ENCODE peak calls at places on chromosomes 12 and 14, in seven cellular contexts. S is heart right ventricle, O is Peyer's patch, G is astrocyte of the cerebellum, N is nephron progenitor cell, A is AG04450, D is IMR-90. R is an unnamed sample.

GRCh38 chr12:5022465-5023061 is 21.1 kb upstream of the KCNA5 start:
- DNase-seq in S (peak), G (peak), N (peak), D (peak), O (peak), A (no peak), R (peak)

GRCh38 chr12:81360916-81361315 is 283.0 kb downstream of the ACSS3 start:
- DNase-seq in O (no peak), A (no peak), G (no peak), S (no peak), D (no peak), N (no peak), R (no peak)

GRCh38 chr12:100845095-100845494 is 50.5 kb downstream of the ANO4 start:
- DNase-seq in A (no peak), N (no peak), O (no peak), S (no peak), D (no peak), G (no peak), R (no peak)

GRCh38 chr12:5244513-5244972 is 187.4 kb upstream of the NTF3 start:
- DNase-seq in G (no peak), N (no peak), A (no peak), S (no peak), D (no peak), O (no peak), R (no peak)

GRCh38 chr14:43896044-43896443 is 611.0 kb downstream of the FSCB start:
- DNase-seq in N (no peak), G (no peak), S (no peak), D (no peak), O (no peak), A (no peak), R (no peak)

GRCh38 chr12:130435331-130435730 is 97.6 kb downstream of the PIWIL1 start:
- DNase-seq in D (no peak), S (no peak), A (no peak), O (no peak), N (no peak), G (no peak), R (no peak)

GRCh38 chr14:102501751-102502315 is 7.7 kb downstream of the ANKRD9 start:
- DNase-seq in S (no peak), D (no peak), N (no peak), G (no peak), A (no peak), O (no peak), R (no peak)

GRCh38 chr14:68282479-68283377 is 463.1 kb downstream of the RAD51B start:
- DNase-seq in A (no peak), D (no peak), N (no peak), O (peak), S (no peak), G (no peak), R (no peak)

GRCh38 chr12:6605425-6606330 is 1.5 kb downstream of the CHD4 start:
- DNase-seq in A (no peak), S (peak), D (peak), O (no peak), G (no peak), N (peak), R (no peak)

GRCh38 chr12:7645395-7646177 is 20.1 kb downstream of the APOBEC1 start:
- DNase-seq in D (peak), A (no peak), S (no peak), N (peak), O (peak), G (peak), R (no peak)

GRCh38 chr12:92149563-92149962 is 3.9 kb upstream of the BTG1 start:
- DNase-seq in S (no peak), D (no peak), N (no peak), G (no peak), A (no peak), O (no peak), R (no peak)

GRCh38 chr12:120748242-120748641 is 22.6 kb downstream of the ACADS start:
- DNase-seq in S (no peak), G (no peak), O (no peak), D (no peak), A (no peak), N (no peak), R (no peak)

GRCh38 chr12:19397534-19397933 is 41.8 kb upstream of the AEBP2 start:
- DNase-seq in N (no peak), G (no peak), O (no peak), S (no peak), A (no peak), D (peak), R (no peak)

GRCh38 chr12:94571556-94571955 is 78.8 kb downstream of the TMCC3 start:
- DNase-seq in N (no peak), D (peak), A (peak), O (no peak), S (peak), G (peak), R (no peak)

GRCh38 chr12:119601877-119602536 is 8.4 kb downstream of the TMEM233 start:
- DNase-seq in D (no peak), A (no peak), N (no peak), O (no peak), S (no peak), G (no peak), R (no peak)

GRCh38 chr14:76884853-76885276 is 58.7 kb downstream of the LRRC74A start:
- DNase-seq in G (no peak), O (no peak), D (no peak), S (peak), N (no peak), A (no peak), R (no peak)

GRCh38 chr12:117818400-117818799 is 150.4 kb downstream of the KSR2 start:
- DNase-seq in O (no peak), G (no peak), S (no peak), N (no peak), A (no peak), D (no peak), R (no peak)

GRCh38 chr12:131709226-131709625 is 1.7 kb upstream of the SFSWAP start:
- DNase-seq in A (no peak), N (no peak), O (no peak), G (no peak), S (no peak), D (no peak), R (no peak)

GRCh38 chr12:131713349-131713748 is 2.5 kb downstream of the SFSWAP start:
- DNase-seq in S (no peak), A (no peak), D (no peak), O (no peak), N (no peak), G (no peak), R (no peak)

GRCh38 chr12:131711551-131712205 is 788 bp downstream of the SFSWAP start:
- DNase-seq in A (no peak), D (no peak), N (peak), O (no peak), G (no peak), S (no peak), R (no peak)

GRCh38 chr12:131714759-131715158 is 3.9 kb downstream of the SFSWAP start:
- DNase-seq in A (no peak), S (no peak), G (no peak), N (no peak), O (no peak), D (no peak), R (no peak)

DNA sequence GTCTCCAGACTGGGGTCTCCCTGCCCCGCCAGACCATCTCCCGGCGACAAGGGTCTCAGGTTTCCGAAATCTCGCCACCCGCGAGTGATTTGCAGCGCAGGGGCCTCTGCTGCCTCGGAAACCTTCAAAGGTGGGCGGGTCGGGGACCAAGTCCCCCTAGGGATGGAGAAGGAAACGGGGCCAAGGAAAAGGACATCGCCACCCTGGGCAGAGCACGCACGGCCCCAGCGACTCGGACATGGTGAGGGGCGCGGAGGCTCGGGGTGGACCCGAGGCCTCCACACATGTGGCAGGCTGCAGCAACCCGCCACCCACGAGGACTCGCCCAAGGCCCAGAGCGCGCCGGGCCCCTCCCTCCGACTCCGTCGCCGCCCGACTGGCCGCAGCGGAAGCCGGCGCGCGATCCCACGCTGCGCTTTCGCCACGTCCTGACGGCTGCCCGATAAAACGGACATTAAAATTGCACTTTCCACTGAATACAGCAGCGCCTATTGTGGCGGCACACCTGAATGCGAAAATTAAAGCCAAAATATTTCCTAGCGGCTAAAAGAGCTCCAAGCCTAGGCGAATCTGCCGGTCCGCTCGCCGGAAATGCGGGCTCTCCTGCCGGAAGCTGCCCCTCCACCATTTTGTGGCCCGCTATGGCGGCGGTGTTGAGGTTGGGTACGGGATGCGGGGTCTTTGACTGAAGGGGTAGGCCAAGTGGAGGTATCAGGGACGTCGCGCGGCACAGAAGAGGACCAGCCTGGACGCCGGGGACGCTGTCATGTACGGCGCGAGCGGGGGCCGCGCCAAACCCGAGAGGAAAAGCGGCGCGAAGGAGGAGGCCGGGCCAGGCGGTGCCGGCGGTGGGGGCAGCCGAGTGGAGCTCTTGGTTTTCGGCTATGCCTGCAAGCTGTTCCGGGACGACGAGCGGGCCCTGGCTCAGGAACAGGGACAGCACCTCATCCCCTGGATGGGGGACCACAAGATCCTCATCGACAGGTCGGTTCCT is at the start of gene SFSWAP:
- DNase-seq in N (peak), D (peak), S (peak), O (peak), A (peak), G (peak), R (peak)
- TF ChIP-seq CTCF in N (no peak), D (no peak), S (no peak), O (no peak), A (peak), G (peak), R (no peak)

GRCh38 chr14:29926228-29926627 is 1.4 kb downstream of the PRKD1 start:
- DNase-seq in N (peak), A (no peak), O (no peak), G (no peak), S (no peak), D (no peak), R (no peak)

GRCh38 chr14:29928342-29928640 is 644 bp upstream of the PRKD1 start:
- DNase-seq in O (no peak), S (no peak), D (no peak), N (no peak), A (no peak), G (no peak), R (no peak)

GRCh38 chr14:29925736-29926135 is 1.9 kb downstream of the PRKD1 start:
- DNase-seq in O (no peak), D (peak), A (no peak), S (no peak), N (no peak), G (no peak), R (no peak)

GRCh38 chr14:29927596-29928341 is at the start of gene PRKD1:
- DNase-seq in D (peak), S (peak), O (peak), A (no peak), N (peak), G (peak), R (peak)

DNA sequence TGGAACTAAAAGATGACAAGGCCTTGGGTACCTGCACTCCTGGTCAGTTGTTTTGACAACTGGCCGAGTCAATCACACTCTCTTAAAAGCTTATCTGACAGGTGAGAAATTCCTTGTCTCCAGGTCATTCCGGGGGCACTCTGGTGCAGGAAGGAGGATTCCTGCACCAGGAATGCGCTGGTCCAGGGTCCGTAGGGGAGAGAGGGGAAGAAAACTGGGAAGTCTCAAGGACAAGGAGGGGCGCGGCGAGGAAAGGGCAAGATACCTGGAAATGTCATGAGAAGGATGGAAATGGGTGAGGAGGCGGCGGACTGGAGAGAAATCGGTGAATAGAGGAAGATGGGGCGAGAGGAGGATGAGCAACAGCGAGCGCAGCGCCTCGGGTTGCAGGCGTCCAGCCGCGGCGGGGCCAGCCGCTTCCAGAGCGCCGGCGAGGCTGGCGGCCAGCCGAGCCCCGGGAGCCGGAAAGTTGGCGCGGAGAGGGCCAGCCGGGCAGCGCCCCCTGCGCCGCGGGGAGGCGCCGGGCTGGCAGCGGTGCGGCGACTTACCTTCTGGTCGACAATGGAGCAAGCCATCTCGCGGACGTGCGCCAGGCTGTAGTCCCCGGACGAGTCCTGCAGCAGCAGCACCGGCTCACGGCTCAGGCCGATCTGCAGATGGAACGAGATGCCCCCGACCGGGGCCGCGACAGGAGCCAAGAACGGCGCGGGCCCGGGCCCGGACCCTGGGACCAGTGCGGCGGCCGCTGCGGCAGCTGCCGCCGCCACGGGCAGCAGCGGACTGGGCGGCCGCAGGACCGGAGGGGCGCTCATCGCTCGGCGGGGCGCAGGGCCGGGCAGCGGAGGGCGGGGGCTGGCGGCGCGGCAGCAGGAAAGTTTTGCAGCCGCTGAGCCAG is 699 bp downstream of the PRKD1 start:
- DNase-seq in G (no peak), A (no peak), D (peak), O (no peak), N (peak), S (peak), R (peak)
- TF ChIP-seq CTCF in G (no peak), A (no peak), D (peak), O (no peak), N (no peak), S (no peak), R (no peak)

DNA sequence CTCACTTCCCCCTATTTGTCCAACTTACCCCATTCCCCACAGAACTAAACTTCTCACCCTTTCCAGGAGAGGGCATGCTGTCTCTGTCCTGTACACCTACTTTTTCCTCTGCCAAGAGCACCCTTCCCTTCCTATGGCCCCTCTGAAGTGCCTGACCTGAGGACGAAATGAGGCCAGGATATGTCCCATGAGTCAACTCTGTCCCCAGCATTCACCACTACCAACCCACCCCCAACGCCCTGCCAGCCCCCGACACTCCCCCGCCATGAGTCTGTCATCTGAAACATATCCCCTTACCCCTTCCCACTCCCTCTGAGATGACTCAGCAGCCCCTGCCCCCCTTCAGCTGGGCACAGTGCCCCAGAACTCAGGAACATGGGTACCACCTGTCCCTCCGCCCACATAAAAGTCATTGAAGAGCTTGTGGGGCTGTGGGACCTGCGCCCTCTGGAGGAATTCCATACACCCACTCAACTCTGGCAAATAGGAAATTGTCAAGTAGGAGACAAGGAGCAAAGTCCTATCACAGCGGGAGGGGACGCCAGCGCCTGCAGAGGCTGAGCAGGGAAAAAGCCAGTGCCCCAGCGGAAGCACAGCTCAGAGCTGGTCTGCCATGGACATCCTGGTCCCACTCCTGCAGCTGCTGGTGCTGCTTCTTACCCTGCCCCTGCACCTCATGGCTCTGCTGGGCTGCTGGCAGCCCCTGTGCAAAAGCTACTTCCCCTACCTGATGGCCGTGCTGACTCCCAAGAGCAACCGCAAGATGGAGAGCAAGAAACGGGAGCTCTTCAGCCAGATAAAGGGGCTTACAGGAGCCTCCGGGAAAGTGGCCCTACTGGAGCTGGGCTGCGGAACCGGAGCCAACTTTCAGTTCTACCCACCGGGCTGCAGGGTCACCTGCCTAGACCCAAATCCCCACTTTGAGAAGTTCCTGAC is 26.3 kb downstream of the ITGA7 start:
- DNase-seq in O (peak), A (no peak), D (peak), N (peak), S (peak), G (no peak), R (no peak)
- TF ChIP-seq CTCF in O (peak), A (no peak), D (peak), N (no peak), S (peak), G (peak), R (peak)

DNA sequence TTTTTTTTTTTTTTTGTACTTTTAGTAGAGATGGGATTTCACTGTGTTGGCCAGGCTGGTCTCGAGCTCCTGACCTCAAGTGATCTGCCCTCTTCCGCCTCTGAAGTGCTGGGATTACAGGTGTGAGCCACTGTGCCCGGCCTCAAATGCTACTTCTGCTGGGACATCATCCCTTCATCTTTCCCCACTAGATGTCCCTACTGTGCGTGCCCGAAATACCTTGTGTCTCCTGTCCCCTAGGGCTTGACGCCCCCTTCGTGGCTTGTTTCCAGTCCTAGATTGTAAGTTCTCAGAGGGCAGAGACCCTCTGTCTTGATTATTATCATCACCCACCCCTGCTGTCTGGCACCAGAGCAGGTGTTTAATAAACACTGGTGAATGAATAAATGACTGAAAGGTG is 14.9 kb downstream of the CCDC63 start:
- DNase-seq in O (no peak), N (no peak), D (no peak), S (no peak), G (no peak), A (no peak), R (no peak)
- TF ChIP-seq CTCF in O (no peak), N (no peak), D (no peak), S (no peak), G (no peak), A (no peak), R (no peak)

DNA sequence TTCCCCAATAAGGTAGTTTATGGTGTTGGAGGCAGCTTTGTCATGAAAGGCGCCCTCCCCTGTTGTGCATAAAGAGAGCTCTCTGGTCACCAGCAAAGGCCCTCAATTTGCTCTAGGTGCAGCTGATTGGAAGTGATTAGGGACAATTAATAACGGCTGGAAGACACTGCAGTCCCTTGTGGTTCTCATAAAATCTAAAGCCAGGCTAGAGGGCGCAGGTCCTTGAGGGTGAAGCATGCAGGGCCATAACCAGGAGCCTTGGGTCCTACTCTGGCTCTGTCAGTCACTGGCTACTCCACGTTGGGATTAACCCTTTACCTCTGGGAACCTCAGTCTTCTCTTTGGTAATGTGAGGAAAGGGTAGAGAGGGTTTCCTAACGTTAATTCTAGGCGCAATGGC is 1.9 kb downstream of the DAAM1 start:
- DNase-seq in G (no peak), A (no peak), S (peak), O (peak), N (peak), D (no peak), R (no peak)
- TF ChIP-seq CTCF in G (no peak), A (peak), S (no peak), O (no peak), N (no peak), D (peak), R (no peak)

DNA sequence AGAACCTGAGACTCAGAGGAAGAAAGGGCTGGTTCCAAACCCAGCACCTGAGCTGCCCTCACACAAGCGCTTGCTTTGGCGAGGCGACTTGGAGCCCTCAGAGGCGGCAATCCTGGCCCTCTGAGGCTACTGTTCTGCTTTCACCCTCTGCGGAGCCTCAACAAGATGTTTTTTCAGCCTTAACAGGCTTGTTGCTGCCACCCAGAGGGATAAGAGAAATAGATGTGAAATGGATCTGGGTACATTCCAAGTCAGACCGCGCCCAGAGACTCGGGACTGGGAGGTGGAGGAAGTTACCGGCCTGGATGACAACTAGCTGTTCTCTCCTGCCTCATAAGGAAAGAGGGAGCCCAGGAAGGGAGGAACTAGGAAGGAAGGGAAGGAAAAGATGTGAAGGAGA is 89.6 kb downstream of the TTC7B start:
- DNase-seq in A (no peak), S (no peak), D (peak), N (peak), G (peak), O (no peak), R (no peak)
- TF ChIP-seq CTCF in A (peak), S (no peak), D (peak), N (no peak), G (peak), O (no peak), R (no peak)

GRCh38 chr14:90756755-90757345 is 59.4 kb downstream of the TTC7B start:
- DNase-seq in O (no peak), A (no peak), S (no peak), N (no peak), G (no peak), D (no peak), R (no peak)
- TF ChIP-seq CTCF in O (no peak), A (no peak), S (no peak), N (no peak), G (peak), D (no peak), R (no peak)

R was measured in D721Med.